ENCODE peak calls at places on chromosomes 5 and 9, in four cellular contexts. A is HCT116, L is fibroblast of the aortic adventitia, N is brain microvascular endothelial cell. R is an unnamed sample.

GRCh38 chr5:122559676-122560075 is 215.2 kb upstream of the SNX2 start:
- DNase-seq in A (no peak), L (no peak), N (no peak), R (no peak)

GRCh38 chr5:109350537-109351270 is 59.1 kb downstream of the PJA2 start:
- DNase-seq in A (no peak), L (peak), N (no peak), R (no peak)

GRCh38 chr5:66633754-66634153 is 37.6 kb downstream of the MAST4 start:
- DNase-seq in N (no peak), A (no peak), L (no peak), R (no peak)

GRCh38 chr9:112833081-112833480 is 57.6 kb downstream of the SLC46A2 start:
- DNase-seq in L (no peak), N (no peak), A (no peak), R (no peak)

GRCh38 chr5:112366987-112367386 is 52.1 kb downstream of the EPB41L4A start:
- DNase-seq in L (no peak), A (peak), N (no peak), R (no peak)

GRCh38 chr9:79663878-79664277 is 92.1 kb downstream of the TLE4 start:
- DNase-seq in L (no peak), A (no peak), N (no peak), R (no peak)

GRCh38 chr5:156367602-156368001 is 40.6 kb downstream of the SGCD start:
- DNase-seq in L (peak), A (no peak), N (no peak), R (no peak)

GRCh38 chr9:14309403-14309802 is 4.5 kb downstream of the NFIB start:
- DNase-seq in N (peak), L (peak), A (no peak), R (no peak)

GRCh38 chr5:54285573-54286124 is 24.7 kb downstream of the ARL15 start:
- DNase-seq in N (no peak), A (no peak), L (no peak), R (no peak)

GRCh38 chr9:131817627-131818026 is 77.8 kb upstream of the RAPGEF1 start:
- DNase-seq in L (no peak), N (no peak), A (no peak), R (no peak)

GRCh38 chr5:57386958-57387357 is 95.7 kb downstream of the ACTBL2 start:
- DNase-seq in L (peak), N (peak), A (no peak), R (no peak)

GRCh38 chr5:100731768-100732167 is 171.3 kb downstream of the ST8SIA4 start:
- DNase-seq in N (no peak), A (no peak), L (no peak), R (no peak)

GRCh38 chr5:173035904-173036707 is 20.0 kb upstream of the CREBRF start:
- DNase-seq in N (no peak), L (no peak), A (no peak), R (no peak)

DNA sequence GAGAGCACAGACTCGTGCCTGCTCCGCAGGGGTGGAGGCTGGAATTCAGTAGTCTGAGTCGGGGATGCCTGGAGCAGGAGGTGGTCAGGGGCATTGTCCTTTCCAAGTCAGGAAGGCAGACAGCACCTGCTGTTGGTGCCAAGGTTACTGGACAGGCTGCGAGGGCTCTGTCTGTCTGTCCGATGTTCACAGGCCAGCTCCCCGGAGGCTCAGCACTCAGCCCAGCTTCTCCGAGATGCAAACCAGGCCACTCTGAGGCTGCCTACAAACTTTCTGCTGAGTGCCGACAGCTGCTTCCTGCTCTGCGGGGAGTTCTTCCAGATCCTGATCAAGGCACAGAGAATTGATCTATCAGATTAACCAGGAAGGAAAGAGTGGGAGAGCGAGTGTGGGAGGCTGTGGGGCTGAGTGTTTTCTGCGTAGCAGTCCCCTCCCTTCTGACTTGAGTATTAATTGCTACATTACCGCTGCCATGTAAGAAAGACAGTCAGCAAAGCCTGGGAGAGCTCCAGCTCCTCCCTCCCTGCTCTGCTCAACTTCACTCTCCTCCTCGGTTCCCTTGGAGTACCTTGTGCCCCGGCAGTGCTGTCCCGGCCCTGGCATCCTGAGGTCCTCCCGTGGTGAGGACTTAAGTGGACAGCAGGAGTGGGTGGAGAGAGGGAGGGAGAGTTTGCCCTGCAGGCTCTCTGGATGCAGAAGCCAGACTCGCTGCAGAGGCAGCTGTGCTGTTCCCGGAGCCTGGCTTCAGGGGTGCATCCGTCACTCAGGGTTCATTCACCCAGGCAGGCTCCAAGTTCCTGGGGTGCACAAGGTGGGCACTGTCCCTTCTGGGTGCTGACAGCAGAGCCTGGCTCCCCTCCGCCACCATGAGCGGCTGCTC is 35.9 kb downstream of the KCNMB1 start:
- DNase-seq in N (no peak), A (no peak), L (no peak), R (no peak)
- H3K4me3 ChIP-seq in N (no peak), A (no peak), L (no peak), R (no peak)

GRCh38 chr9:124009835-124010226 is 1.7 kb upstream of the LHX2 start:
- DNase-seq in L (no peak), N (no peak), A (no peak), R (no peak)

GRCh38 chr9:124010303-124010664 is 1.3 kb upstream of the LHX2 start:
- DNase-seq in N (no peak), L (no peak), A (no peak), R (no peak)

GRCh38 chr9:124011460-124012301 is at the start of gene LHX2:
- DNase-seq in A (peak), L (peak), N (peak), R (no peak)

GRCh38 chr9:124008855-124009834 is 2.4 kb upstream of the LHX2 start:
- DNase-seq in N (no peak), L (no peak), A (no peak), R (no peak)

DNA sequence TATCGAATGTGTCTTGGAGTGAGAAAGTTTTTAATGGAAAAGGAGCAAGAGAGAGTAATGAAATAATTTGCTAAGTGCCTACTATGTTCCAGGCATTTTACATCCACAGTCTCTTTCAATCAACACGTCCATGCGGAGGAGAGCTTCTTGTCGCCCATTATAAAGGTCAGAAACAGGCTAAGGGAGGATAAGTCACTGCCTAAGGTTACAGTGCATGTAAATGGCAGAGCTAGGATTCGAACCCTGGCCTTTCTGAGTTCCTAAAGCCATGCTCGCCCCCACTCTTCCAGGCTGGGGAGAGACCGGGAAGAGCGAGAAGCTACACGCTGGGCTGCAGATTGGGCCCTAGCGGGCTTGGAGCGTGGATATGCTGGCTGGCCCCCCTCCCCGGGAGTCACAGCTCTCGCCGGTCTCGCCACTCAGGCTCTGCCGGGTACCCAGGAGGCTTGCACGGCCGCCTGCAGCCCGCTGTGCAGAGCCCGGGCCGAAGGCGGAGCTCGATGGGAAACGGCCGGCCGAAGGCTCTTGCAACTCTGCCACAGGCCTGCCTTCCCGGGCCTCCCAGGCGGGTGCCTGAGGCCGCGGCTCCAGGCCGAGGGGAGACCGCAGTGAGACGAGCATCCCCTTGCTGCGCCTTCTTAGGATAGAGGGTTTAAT is 775 bp upstream of the LHX2 start:
- DNase-seq in N (no peak), L (no peak), A (no peak), R (no peak)
- H3K4me3 ChIP-seq in N (no peak), L (peak), A (no peak), R (no peak)

GRCh38 chr5:10317825-10318682 is 10.4 kb upstream of the CMBL start:
- DNase-seq in L (no peak), N (no peak), A (no peak), R (peak)
- H3K4me3 ChIP-seq in L (no peak), N (no peak), A (no peak), R (no peak)

GRCh38 chr5:51500-51823 is 40.5 kb upstream of the PLEKHG4B start:
- DNase-seq in L (no peak), A (no peak), N (no peak), R (no peak)
- H3K4me3 ChIP-seq in L (no peak), A (no peak), N (no peak), R (no peak)